ENCODE peak calls at places on chromosomes 16 and 17, in four cellular contexts. R is Caki2, C is ELR, M is NCI-H2081. J is an unnamed sample.

GRCh38 chr16:73026754-73027654 is 20.9 kb downstream of the ZFHX3 start:
- DNase-seq in R (no peak), C (no peak), M (no peak), J (no peak)

GRCh38 chr17:41717408-41718286 is 5.5 kb downstream of the GAST start:
- DNase-seq in R (peak; percentile 56), C (peak; percentile 79), M (no peak), J (no peak)

GRCh38 chr17:57110152-57110542 is 25.1 kb downstream of the AKAP1 start:
- DNase-seq in R (no peak), C (no peak), M (no peak), J (no peak)

GRCh38 chr17:38958326-38958725 is 8.9 kb downstream of the FBXO47 start:
- DNase-seq in R (no peak), C (peak; percentile 32), M (no peak), J (no peak)

GRCh38 chr16:62213763-62214162 is 177.5 kb upstream of the CDH8 start:
- DNase-seq in R (no peak), C (no peak), M (no peak), J (no peak)

GRCh38 chr17:34571428-34572130 is 7.8 kb upstream of the TMEM132E start:
- DNase-seq in R (no peak), C (no peak), M (no peak), J (no peak)

GRCh38 chr17:43615330-43615729 is 46.4 kb downstream of the MEOX1 start:
- DNase-seq in R (no peak), C (peak; percentile 49), M (no peak), J (no peak)

GRCh38 chr16:23436992-23437391 is 16.0 kb downstream of the COG7 start:
- DNase-seq in R (no peak), C (no peak), M (no peak), J (no peak)

GRCh38 chr16:61829631-61830030 is 206.6 kb downstream of the CDH8 start:
- DNase-seq in R (no peak), C (no peak), M (no peak), J (peak; percentile 11)

GRCh38 chr17:31392002-31392855 is 754 bp downstream of the RAB11FIP4 start:
- DNase-seq in R (no peak), C (no peak), M (no peak), J (no peak)